ENCODE peak calls at places on chromosomes 7 and 10, in ten cellular contexts. D, E, C, A, U, I, B, P, J and Q are unnamed samples.

GRCh38 chr10:51960494-51960895 is 261.1 kb upstream of the CSTF2T start:
- DNase-seq in D (peak), E (peak), C (peak), A (no peak), U (peak), I (peak), B (peak), P (no peak), J (no peak), Q (no peak)

GRCh38 chr7:122864016-122864415 is 22.2 kb downstream of the CADPS2 start:
- DNase-seq in D (peak), E (peak), C (no peak), A (no peak), U (no peak), I (no peak), B (no peak), P (no peak), J (no peak), Q (peak)

GRCh38 chr7:11185179-11185578 is 211.5 kb downstream of the PHF14 start:
- DNase-seq in D (peak), E (peak), C (peak), A (no peak), U (no peak), I (no peak), B (peak), P (no peak), J (no peak), Q (no peak)

GRCh38 chr10:18214692-18215563 is 74.7 kb downstream of the CACNB2 start:
- DNase-seq in D (peak), E (peak), C (no peak), A (no peak), U (peak), I (peak), B (peak), P (no peak), J (peak), Q (no peak)

GRCh38 chr10:79438021-79438698 is 7.3 kb downstream of the ZCCHC24 start:
- DNase-seq in D (no peak), E (no peak), C (no peak), A (no peak), U (no peak), I (no peak), B (no peak), P (peak), J (no peak), Q (no peak)

GRCh38 chr7:43756368-43757072 is 2.0 kb upstream of the BLVRA start:
- DNase-seq in D (peak), E (peak), C (peak), A (no peak), U (no peak), I (no peak), B (peak), P (no peak), J (peak), Q (no peak)

GRCh38 chr7:100485514-100485913 is 1.8 kb downstream of the NYAP1 start:
- DNase-seq in D (no peak), E (no peak), C (no peak), A (no peak), U (no peak), I (no peak), B (no peak), P (no peak), J (no peak), Q (no peak)

GRCh38 chr10:92760609-92761008 is 70.9 kb downstream of the HHEX start:
- DNase-seq in D (peak), E (peak), C (peak), A (no peak), U (no peak), I (peak), B (peak), P (no peak), J (no peak), Q (peak)

GRCh38 chr10:86815035-86815617 is 58.7 kb downstream of the BMPR1A start:
- DNase-seq in D (peak), E (peak), C (peak), A (no peak), U (no peak), I (no peak), B (peak), P (no peak), J (no peak), Q (no peak)

GRCh38 chr7:30403477-30403876 is 75.1 kb downstream of the NOD1 start:
- DNase-seq in D (no peak), E (no peak), C (no peak), A (no peak), U (no peak), I (no peak), B (no peak), P (no peak), J (no peak), Q (no peak)

GRCh38 chr7:4809091-4809591 is 33.7 kb downstream of the AP5Z1 start:
- DNase-seq in D (no peak), E (no peak), C (no peak), A (peak), U (no peak), I (no peak), B (no peak), P (no peak), J (no peak), Q (no peak)

GRCh38 chr7:141534757-141535737 is 16.2 kb upstream of the AGK start:
- DNase-seq in D (no peak), E (no peak), C (no peak), A (no peak), U (no peak), I (no peak), B (no peak), P (no peak), J (no peak), Q (no peak)

GRCh38 chr10:22466763-22467334 is 121.6 kb downstream of the SPAG6 start:
- DNase-seq in D (no peak), E (no peak), C (no peak), A (no peak), U (no peak), I (no peak), B (no peak), P (no peak), J (no peak), Q (no peak)

GRCh38 chr10:118952493-118953295 is 76.8 kb upstream of the NANOS1 start:
- DNase-seq in D (no peak), E (no peak), C (no peak), A (no peak), U (peak), I (no peak), B (no peak), P (no peak), J (no peak), Q (no peak)

GRCh38 chr10:120456626-120457430 is at the start of gene PLPP4:
- DNase-seq in D (peak), E (peak), C (peak), A (no peak), U (peak), I (no peak), B (no peak), P (no peak), J (no peak), Q (peak)

GRCh38 chr10:69089638-69090599 is 2.0 kb downstream of the SRGN start:
- DNase-seq in D (peak), E (peak), C (peak), A (peak), U (no peak), I (peak), B (peak), P (no peak), J (peak), Q (no peak)

GRCh38 chr7:137592232-137592896 is 248.8 kb upstream of the PTN start:
- DNase-seq in D (peak), E (peak), C (peak), A (no peak), U (peak), I (peak), B (peak), P (no peak), J (peak), Q (no peak)

GRCh38 chr10:15744217-15744865 is 24.6 kb upstream of the ITGA8 start:
- DNase-seq in D (peak), E (peak), C (no peak), A (no peak), U (peak), I (peak), B (peak), P (no peak), J (no peak), Q (peak)

GRCh38 chr10:93380043-93380565 is 102.0 kb downstream of the MYOF start:
- DNase-seq in D (no peak), E (no peak), C (no peak), A (no peak), U (no peak), I (no peak), B (no peak), P (no peak), J (no peak), Q (no peak)

GRCh38 chr10:119724630-119725549 is 960 bp upstream of the INPP5F start:
- DNase-seq in D (peak), E (peak), C (peak), A (no peak), U (no peak), I (peak), B (peak), P (no peak), J (no peak), Q (no peak)

GRCh38 chr7:100642534-100642907 is 1.2 kb upstream of the TFR2 start:
- DNase-seq in D (no peak), E (no peak), C (no peak), A (peak), U (no peak), I (no peak), B (no peak), P (no peak), J (no peak), Q (no peak)

GRCh38 chr7:123749537-123749857 is 694 bp upstream of the WASL start:
- DNase-seq in D (peak), E (peak), C (peak), A (peak), U (no peak), I (peak), B (peak), P (no peak), J (peak), Q (peak)

DNA sequence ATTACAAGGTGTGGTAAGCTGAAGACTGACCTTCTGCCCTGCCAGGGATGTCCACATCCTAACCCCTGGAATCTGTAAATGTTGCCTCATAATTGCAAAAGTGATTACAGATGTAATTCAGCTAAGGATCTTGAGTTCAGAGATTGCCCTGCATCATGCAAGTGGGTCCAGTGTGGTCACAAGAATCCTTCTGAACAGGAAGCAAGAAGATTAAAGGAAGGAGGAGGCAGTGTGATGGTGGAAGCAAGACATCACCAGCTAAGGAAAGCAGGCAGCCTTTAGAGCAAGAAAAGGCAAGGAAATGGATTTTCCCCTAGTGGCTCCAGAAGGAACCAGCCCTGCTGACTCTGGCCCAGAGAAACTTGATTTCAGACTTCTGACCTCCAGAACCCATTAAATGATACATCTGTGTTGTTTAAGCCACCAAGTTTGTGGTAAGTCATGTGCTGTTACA is 78.1 kb downstream of the USP6NL start:
- DNase-seq in D (peak), E (peak), C (no peak), A (no peak), U (peak), I (no peak), B (peak), P (no peak), J (no peak), Q (no peak)
- TF ChIP-seq CTCF in D (peak), E (peak), C (peak), A (no peak), U (peak), I (no peak), B (peak), P (no peak), J (peak), Q (peak)

DNA sequence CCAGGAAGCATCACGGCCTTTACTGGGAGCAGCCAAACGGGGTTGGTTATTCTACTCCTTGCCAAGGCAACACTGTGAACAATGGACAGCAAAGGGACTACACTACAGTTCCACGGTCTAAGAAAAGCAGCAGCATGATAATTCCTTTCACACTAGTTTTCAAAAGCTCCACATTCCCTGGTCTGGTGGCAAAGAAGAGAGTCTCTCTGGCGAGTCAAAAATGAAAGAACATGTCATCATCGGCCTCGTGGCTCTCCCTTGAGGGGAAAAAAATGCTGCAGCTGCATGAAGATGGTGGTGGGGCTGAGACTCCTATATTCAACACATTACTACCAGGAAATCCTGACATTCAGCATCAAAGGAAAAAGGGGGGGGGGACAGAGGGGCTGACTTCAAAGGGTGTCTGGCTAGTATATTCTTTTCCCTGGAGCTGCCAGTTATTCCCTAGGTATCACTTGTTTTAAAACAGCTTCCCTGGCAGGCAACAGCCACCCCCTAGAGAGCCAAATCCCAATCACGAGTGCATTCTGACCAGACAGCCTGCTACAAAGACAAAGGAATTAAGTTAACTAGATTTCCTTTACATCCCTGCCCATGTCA is 49.1 kb downstream of the SLC37A3 start:
- DNase-seq in D (peak), E (peak), C (peak), A (no peak), U (peak), I (no peak), B (peak), P (no peak), J (no peak), Q (peak)
- TF ChIP-seq CTCF in D (no peak), E (no peak), C (no peak), A (no peak), U (no peak), I (no peak), B (no peak), P (no peak), J (no peak), Q (no peak)

GRCh38 chr10:42836771-42837468 is 54.3 kb downstream of the BMS1 start:
- DNase-seq in D (peak), E (peak), C (peak), A (no peak), U (no peak), I (no peak), B (peak), P (no peak), J (no peak), Q (no peak)
- TF ChIP-seq CTCF in D (peak), E (peak), C (no peak), A (no peak), U (no peak), I (no peak), B (no peak), P (no peak), J (no peak), Q (peak)

GRCh38 chr7:13742126-13742525 is 247.3 kb downstream of the ETV1 start:
- DNase-seq in D (peak), E (peak), C (peak), A (no peak), U (no peak), I (no peak), B (peak), P (no peak), J (no peak), Q (peak)

GRCh38 chr7:13745530-13745929 is 243.9 kb downstream of the ETV1 start:
- DNase-seq in D (no peak), E (no peak), C (no peak), A (no peak), U (no peak), I (no peak), B (no peak), P (no peak), J (no peak), Q (no peak)

GRCh38 chr7:13737563-13737962 is 251.9 kb downstream of the ETV1 start:
- DNase-seq in D (no peak), E (no peak), C (no peak), A (no peak), U (no peak), I (no peak), B (no peak), P (no peak), J (no peak), Q (no peak)

DNA sequence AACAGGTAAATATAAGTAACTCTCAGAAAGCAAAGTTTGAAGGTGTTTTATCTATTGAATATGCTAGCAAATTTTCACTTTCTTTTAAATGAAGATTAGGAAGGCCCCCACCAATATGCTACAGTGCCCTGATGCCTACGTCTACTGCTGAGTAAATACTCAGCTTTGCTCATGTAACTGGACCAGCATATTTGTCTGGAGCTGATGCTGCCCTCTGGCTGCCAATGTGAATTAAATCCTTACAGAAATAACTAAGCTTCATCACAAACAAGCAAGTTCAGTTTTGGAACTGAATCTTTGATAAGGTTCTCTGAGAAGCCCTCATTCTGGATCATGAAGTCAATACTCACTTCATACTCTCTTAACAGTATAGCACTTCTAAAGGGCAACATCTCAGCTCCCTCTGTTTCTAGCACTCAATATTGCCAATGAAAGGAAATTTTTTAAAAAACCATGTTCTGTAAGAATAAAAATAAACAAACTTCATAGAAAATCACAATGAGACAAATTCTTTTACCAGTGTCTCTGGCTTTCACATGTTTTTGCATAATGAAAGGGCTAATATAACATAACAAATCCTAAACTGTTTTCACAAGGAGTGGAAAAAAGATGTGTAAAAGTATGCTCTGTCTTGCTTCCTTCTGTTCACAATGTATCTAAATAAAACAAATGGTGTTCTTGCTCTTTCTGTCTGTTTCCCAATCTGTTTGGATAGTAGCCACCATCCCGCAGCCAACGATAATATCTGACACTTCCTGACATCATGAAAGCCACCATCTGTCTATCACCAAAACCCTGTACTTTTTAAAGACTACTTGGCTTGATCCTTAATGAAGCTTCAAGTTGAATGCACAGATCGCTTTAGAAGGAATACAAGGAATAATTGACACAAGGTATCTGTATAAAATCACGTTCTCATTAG is 246.5 kb downstream of the ETV1 start:
- DNase-seq in D (peak), E (peak), C (peak), A (no peak), U (peak), I (peak), B (peak), P (no peak), J (no peak), Q (peak)
- TF ChIP-seq CTCF in D (peak), E (peak), C (peak), A (no peak), U (peak), I (no peak), B (peak), P (peak), J (peak), Q (peak)